ENCODE peak calls at places on chromosomes 11 and 22, in five cellular contexts. U is AG04450, S is sigmoid colon, H is GM23338, P is heart left ventricle. K is an unnamed sample.

GRCh38 chr22:35328472-35328885 is 28.8 kb downstream of the TOM1 start:
- DNase-seq in U (no peak), P (no peak), S (peak; percentile 70), H (no peak), K (no peak)

GRCh38 chr11:70402685-70403084 is 4.4 kb downstream of the CTTN start:
- DNase-seq in U (no peak), S (no peak), H (no peak), P (no peak), K (no peak)

GRCh38 chr11:72828081-72828567 is 13.9 kb downstream of the ATG16L2 start:
- DNase-seq in S (no peak), P (peak; percentile 19), H (no peak), U (no peak), K (no peak)

GRCh38 chr11:10632483-10632882 is 61.1 kb downstream of the IRAG1 start:
- DNase-seq in S (no peak), H (no peak), P (no peak), U (no peak), K (no peak)

GRCh38 chr11:71147331-71147730 is 105.0 kb downstream of the SHANK2 start:
- DNase-seq in P (no peak), S (no peak), U (no peak), H (no peak), K (no peak)

GRCh38 chr11:17553249-17553546 is 6.1 kb downstream of the OTOG start:
- DNase-seq in S (peak; percentile 41), U (no peak), H (no peak), P (no peak), K (no peak)

GRCh38 chr11:12222099-12222751 is 111.8 kb downstream of the MICAL2 start:
- DNase-seq in P (peak; percentile 78), H (no peak), S (peak; percentile 85), U (no peak), K (no peak)

GRCh38 chr11:85748455-85748891 is 62.5 kb downstream of the SYTL2 start:
- DNase-seq in U (no peak), S (no peak), H (peak; percentile 52), P (no peak), K (no peak)

GRCh38 chr11:76724162-76724768 is 53.7 kb upstream of the LRRC32 start:
- DNase-seq in H (peak; percentile 66), U (no peak), S (peak; percentile 18), P (no peak), K (no peak)

GRCh38 chr11:102471474-102471873 is 18.9 kb upstream of the TMEM123 start:
- DNase-seq in P (no peak), H (no peak), S (no peak), U (no peak), K (no peak)

GRCh38 chr11:35639591-35640179 is 21.4 kb downstream of the FJX1 start:
- DNase-seq in H (peak; percentile 77), U (no peak), P (no peak), S (no peak), K (no peak)

GRCh38 chr22:46081831-46082210 is 68.5 kb upstream of the PPARA start:
- DNase-seq in S (peak; percentile 68), P (no peak), U (no peak), H (no peak), K (no peak)

GRCh38 chr11:108669711-108670110 is 4.8 kb downstream of the DDX10 start:
- DNase-seq in H (no peak), P (no peak), S (no peak), U (no peak), K (peak; percentile 75)

GRCh38 chr11:76233936-76234703 is 27.8 kb upstream of the WNT11 start:
- DNase-seq in U (no peak), S (peak; percentile 89), P (peak; percentile 68), H (peak; percentile 51), K (no peak)

GRCh38 chr22:22554324-22555284 is 4.5 kb downstream of the PRAME start:
- DNase-seq in S (no peak), H (no peak), U (no peak), P (no peak), K (no peak)

GRCh38 chr11:113179181-113179701 is 135.1 kb upstream of the TTC12 start:
- DNase-seq in U (no peak), P (no peak), H (no peak), S (no peak), K (no peak)

GRCh38 chr11:111788051-111788450 is 21.9 kb upstream of the PPP2R1B start:
- DNase-seq in H (no peak), S (no peak), U (no peak), P (peak; percentile 76), K (no peak)

GRCh38 chr11:92227954-92228935 is 3.6 kb downstream of the FAT3 start:
- DNase-seq in P (no peak), H (no peak), U (no peak), S (no peak), K (no peak)

DNA sequence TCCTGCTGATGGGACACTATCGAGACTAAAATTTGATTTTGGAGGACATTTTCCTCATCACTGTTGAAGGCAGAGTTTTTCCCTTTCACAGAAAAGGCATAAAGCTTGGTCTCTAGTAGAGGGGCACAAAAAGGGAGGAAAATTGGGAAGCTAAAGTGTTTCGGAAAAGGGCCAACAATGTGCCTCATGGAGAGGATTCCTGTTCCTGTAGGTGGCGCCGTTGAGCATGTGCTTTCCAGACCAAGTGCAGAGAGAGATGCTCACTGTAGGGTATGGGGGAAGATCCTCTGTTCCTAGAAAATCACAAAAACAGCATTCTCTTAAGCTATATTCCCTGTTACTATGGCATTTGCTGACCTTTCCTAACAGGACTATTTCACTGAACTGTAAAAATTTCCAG is 18.4 kb upstream of the OR4C5 start:
- DNase-seq in H (peak; percentile 30), S (no peak), P (no peak), U (no peak), K (no peak)
- TF ChIP-seq CTCF in H (peak; percentile 33), S (no peak), P (no peak), U (no peak), K (no peak)

GRCh38 chr22:39317084-39317755 is 2.2 kb downstream of the RPL3 start:
- DNase-seq in S (no peak), P (no peak), H (no peak), U (no peak), K (no peak)

GRCh38 chr22:39315389-39315788 is 4.0 kb downstream of the RPL3 start:
- DNase-seq in S (no peak), U (no peak), H (no peak), P (no peak), K (no peak)

GRCh38 chr22:39318507-39319283 is 728 bp downstream of the RPL3 start:
- DNase-seq in S (no peak), U (no peak), H (no peak), P (no peak), K (no peak)

GRCh38 chr22:39317756-39318506 is 1.5 kb downstream of the RPL3 start:
- DNase-seq in P (no peak), S (no peak), U (no peak), H (no peak), K (no peak)

GRCh38 chr22:39316440-39317083 is 2.9 kb downstream of the RPL3 start:
- DNase-seq in P (peak; percentile 77), U (peak; percentile 81), S (peak; percentile 89), H (peak; percentile 81), K (peak; percentile 76)
- H3K4me3 ChIP-seq in P (no peak overlapping the region), U (peak overlapping the region; percentile 87), S (no peak overlapping the region), H (peak overlapping the region; percentile 98), K (peak overlapping the region; percentile 96)

GRCh38 chr22:39520054-39520873 is at the start of gene ATF4:
- DNase-seq in U (peak; percentile 99), P (peak; percentile 98), S (peak; percentile 99), H (peak; percentile 100), K (peak; percentile 95)

GRCh38 chr22:39520874-39521857 is 804 bp downstream of the ATF4 start:
- DNase-seq in U (no peak), S (peak; percentile 93), H (peak; percentile 76), P (peak; percentile 89), K (no peak)

GRCh38 chr22:39518996-39519680 is 1.2 kb upstream of the ATF4 start:
- DNase-seq in U (no peak), P (no peak), S (no peak), H (no peak), K (no peak)

GRCh38 chr22:39518124-39518786 is 2.1 kb upstream of the ATF4 start:
- DNase-seq in S (no peak), P (no peak), U (no peak), H (no peak), K (no peak)

GRCh38 chr22:39519681-39520053 is 695 bp upstream of the ATF4 start:
- DNase-seq in S (peak; percentile 87), U (no peak), P (peak; percentile 72), H (peak; percentile 77), K (no peak)
- TF ChIP-seq CTCF in S (peak; percentile 27), U (peak; percentile 16), P (peak; percentile 56), H (peak; percentile 43), K (peak; percentile 38)

GRCh38 chr11:122150484-122151124 is 34.6 kb upstream of the BLID start:
- DNase-seq in P (no peak), H (no peak), U (no peak), S (no peak), K (no peak)

GRCh38 chr11:122149232-122149631 is 33.2 kb upstream of the BLID start:
- DNase-seq in U (no peak), S (no peak), H (no peak), P (no peak), K (no peak)

GRCh38 chr11:122144752-122145151 is 28.7 kb upstream of the BLID start:
- DNase-seq in H (no peak), P (no peak), S (no peak), U (no peak), K (no peak)

GRCh38 chr11:122145715-122146274 is 29.8 kb upstream of the BLID start:
- DNase-seq in U (no peak), P (no peak), H (no peak), S (no peak), K (no peak)

DNA sequence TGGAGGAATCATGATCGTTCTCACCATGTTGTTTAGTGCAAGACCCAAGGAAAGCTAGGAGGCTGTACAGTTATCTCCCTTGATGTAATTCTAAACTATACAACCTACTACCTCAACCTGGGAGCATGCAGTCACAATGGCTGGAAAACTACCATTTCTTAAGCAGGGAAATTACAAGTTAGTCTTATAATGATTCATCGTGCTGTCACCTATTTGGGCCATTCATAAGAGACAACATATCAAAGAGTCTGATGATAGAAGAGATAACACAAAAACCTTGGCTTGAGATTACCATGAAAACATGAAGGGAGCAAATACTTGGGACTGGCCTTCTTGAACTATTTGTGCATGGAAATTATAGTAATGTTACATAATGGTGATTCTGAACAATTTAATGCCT is 30.5 kb upstream of the BLID start:
- DNase-seq in S (no peak), U (no peak), P (no peak), H (no peak), K (no peak)
- H3K4me3 ChIP-seq in S (no peak overlapping the region), U (no peak overlapping the region), P (no peak overlapping the region), H (no peak overlapping the region), K (no peak overlapping the region)

GRCh38 chr11:125871391-125872137 is 15.9 kb upstream of the HYLS1 start:
- DNase-seq in P (no peak), H (peak; percentile 86), U (no peak), S (no peak), K (no peak)
- TF ChIP-seq CTCF in P (peak; percentile 29), H (peak; percentile 89), U (peak; percentile 70), S (peak; percentile 23), K (peak; percentile 55)

K was measured in epithelial cell of proximal tubule.